ENCODE peak calls at places on chromosomes 7 and 10, in six cellular contexts. F is endothelial cell of umbilical vein, O is IMR-90, V is endodermal cell, R is HCT116, L is astrocyte. I is an unnamed sample. For H3K4me1, the result is how much of the 10 kb centered on the place peaks cover.

GRCh38 chr10:17022399-17022798 is 107.2 kb downstream of the CUBN start:
- DNase-seq in F (no peak), O (no peak), V (peak), R (no peak), L (no peak), I (no peak)

GRCh38 chr10:22927661-22928403 is at the start of gene ARMC3:
- DNase-seq in F (peak), O (no peak), V (peak), R (peak), L (peak), I (peak)

GRCh38 chr7:34190299-34190698 is 285.0 kb downstream of the BMPER start:
- DNase-seq in F (no peak), O (no peak), V (no peak), R (no peak), L (no peak), I (no peak)

GRCh38 chr7:82164813-82165212 is 278.8 kb downstream of the CACNA2D1 start:
- DNase-seq in F (peak), O (peak), V (no peak), R (no peak), L (peak), I (peak)

GRCh38 chr10:43264987-43265798 is 1.7 kb downstream of the RASGEF1A start:
- DNase-seq in F (no peak), O (no peak), V (no peak), R (no peak), L (no peak), I (no peak)

GRCh38 chr7:25988640-25989039 is 163.4 kb upstream of the NFE2L3 start:
- DNase-seq in F (no peak), O (no peak), V (no peak), R (no peak), L (no peak), I (no peak)

GRCh38 chr10:117552156-117552620 is 9.6 kb downstream of the EMX2 start:
- DNase-seq in F (no peak), O (no peak), V (peak), R (no peak), L (no peak), I (no peak)

GRCh38 chr10:24257588-24257987 is 48.6 kb downstream of the KIAA1217 start:
- DNase-seq in F (no peak), O (no peak), V (no peak), R (no peak), L (no peak), I (no peak)

GRCh38 chr7:134933460-134934068 is 52.7 kb upstream of the AGBL3 start:
- DNase-seq in F (no peak), O (no peak), V (no peak), R (no peak), L (no peak), I (no peak)

GRCh38 chr10:82982110-82982608 is 1107.2 kb downstream of the NRG3 start:
- DNase-seq in F (peak), O (peak), V (no peak), R (no peak), L (peak), I (peak)

GRCh38 chr7:45703373-45703821 is 129.2 kb downstream of the ADCY1 start:
- DNase-seq in F (no peak), O (no peak), V (peak), R (no peak), L (no peak), I (no peak)

GRCh38 chr10:125060038-125060437 is 100.3 kb downstream of the CTBP2 start:
- DNase-seq in F (peak), O (peak), V (no peak), R (no peak), L (peak), I (peak)
- H3K4me1 ChIP-seq in F (half or more), O (half or more), V (under half), R (under half), L (half or more), I (half or more)

DNA sequence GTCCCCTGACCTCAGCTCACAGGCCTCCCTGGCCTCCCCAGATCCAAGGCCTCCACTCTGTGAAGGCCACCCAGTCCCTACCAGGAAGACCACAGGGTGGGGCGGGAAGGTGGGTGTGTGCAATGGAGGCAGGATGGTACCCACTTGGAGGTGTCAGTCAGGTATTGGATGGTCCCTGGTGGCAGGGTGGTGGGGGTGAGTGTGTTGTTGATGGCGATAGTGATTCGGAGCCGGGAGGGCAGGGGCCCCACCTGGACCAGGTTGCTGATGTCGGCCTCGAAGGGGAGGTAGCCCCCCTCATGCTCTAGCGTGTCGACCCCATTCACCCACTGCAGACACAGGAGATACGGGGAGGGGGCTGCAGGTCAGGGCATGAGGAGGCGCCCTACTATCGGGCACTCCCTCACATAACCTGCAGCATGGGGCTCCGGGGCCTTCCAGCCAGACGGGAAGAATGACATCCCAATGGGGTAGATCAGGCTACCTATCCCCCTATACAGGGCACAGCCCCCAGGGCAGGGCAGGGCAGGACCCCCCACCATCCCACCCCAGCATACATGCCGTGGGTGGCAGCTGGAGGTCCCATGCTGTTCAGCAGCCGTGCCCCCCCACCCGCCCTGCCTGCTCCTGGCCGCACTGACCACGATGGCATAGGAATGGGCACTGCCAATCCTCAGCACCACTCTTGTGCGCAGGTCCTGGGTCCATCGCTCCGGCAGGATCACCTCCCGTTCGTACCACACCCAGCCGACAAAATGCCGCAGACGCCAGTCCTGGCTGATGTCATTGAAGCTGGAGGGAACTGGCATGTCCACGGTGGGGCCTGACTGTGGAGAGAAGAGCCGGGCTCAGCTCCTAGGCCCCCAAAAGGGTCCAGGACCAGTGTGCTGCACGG is 2.2 kb downstream of the GUSB start:
- DNase-seq in F (no peak), O (no peak), V (no peak), R (no peak), L (no peak), I (no peak)
- H3K9ac ChIP-seq in F (no peak), O (no peak), V (no peak), R (peak), L (no peak), I (no peak)

GRCh38 chr10:124648738-124649137 is 95.4 kb downstream of the FAM53B start:
- DNase-seq in F (peak), O (peak), V (no peak), R (no peak), L (peak), I (peak)

GRCh38 chr10:124649209-124649608 is 95.0 kb downstream of the FAM53B start:
- DNase-seq in F (no peak), O (no peak), V (no peak), R (no peak), L (no peak), I (no peak)

GRCh38 chr10:124651402-124651887 is 92.7 kb downstream of the FAM53B start:
- DNase-seq in F (no peak), O (no peak), V (no peak), R (no peak), L (no peak), I (no peak)

GRCh38 chr10:124650820-124651401 is 93.3 kb downstream of the FAM53B start:
- DNase-seq in F (no peak), O (no peak), V (no peak), R (no peak), L (peak), I (peak)

DNA sequence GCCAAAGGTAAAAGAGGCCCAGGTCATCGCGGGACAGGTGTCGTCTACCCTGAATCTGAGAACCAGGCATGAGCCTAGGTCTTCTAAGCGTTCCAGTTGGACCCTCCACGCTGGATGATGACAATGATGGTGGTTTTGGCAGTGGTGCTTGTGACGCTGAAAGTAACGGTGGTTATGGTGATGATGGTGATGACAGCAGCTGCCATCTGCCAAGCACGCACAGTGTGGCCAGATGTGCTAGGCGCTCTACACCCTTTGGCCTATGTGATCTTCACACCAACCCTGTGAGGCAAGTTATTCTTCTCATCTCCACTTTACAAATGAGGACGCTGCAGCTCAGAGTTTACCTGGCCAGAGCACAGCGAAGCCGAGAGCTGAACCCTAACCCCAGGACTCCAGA is 93.9 kb downstream of the FAM53B start:
- DNase-seq in F (no peak), O (no peak), V (no peak), R (no peak), L (no peak), I (no peak)
- H3K27ac ChIP-seq in F (no peak), O (no peak), V (no peak), R (no peak), L (no peak), I (no peak)

GRCh38 chr10:125107166-125107949 is 53.0 kb downstream of the CTBP2 start:
- DNase-seq in F (no peak), O (no peak), V (no peak), R (no peak), L (no peak), I (no peak)
- H3K4me1 ChIP-seq in F (under half), O (under half), V (under half), R (under half), L (under half), I (under half)

DNA sequence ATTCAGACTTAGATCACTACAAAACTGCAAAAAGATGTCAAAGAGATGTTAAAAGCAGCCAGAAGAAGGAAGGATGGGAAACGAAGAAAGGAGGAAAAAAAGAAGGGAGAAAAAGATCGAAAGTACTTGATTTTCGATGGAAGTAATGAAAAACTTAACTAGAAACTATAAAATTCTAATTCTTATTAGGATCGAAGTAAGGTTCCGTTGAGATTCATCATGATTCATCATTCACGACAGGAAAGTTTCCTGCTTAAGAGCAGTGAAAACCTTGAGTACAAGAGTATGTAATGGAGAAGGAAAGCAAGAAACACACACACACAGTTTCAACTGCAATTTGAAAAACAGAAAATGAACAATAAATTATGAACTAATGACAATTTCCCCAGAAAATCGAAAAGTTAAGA is 1.2 kb upstream of the ING3 start:
- DNase-seq in F (peak), O (no peak), V (no peak), R (no peak), L (no peak), I (no peak)
- H3K9ac ChIP-seq in F (peak), O (no peak), V (no peak), R (peak), L (no peak), I (no peak)

DNA sequence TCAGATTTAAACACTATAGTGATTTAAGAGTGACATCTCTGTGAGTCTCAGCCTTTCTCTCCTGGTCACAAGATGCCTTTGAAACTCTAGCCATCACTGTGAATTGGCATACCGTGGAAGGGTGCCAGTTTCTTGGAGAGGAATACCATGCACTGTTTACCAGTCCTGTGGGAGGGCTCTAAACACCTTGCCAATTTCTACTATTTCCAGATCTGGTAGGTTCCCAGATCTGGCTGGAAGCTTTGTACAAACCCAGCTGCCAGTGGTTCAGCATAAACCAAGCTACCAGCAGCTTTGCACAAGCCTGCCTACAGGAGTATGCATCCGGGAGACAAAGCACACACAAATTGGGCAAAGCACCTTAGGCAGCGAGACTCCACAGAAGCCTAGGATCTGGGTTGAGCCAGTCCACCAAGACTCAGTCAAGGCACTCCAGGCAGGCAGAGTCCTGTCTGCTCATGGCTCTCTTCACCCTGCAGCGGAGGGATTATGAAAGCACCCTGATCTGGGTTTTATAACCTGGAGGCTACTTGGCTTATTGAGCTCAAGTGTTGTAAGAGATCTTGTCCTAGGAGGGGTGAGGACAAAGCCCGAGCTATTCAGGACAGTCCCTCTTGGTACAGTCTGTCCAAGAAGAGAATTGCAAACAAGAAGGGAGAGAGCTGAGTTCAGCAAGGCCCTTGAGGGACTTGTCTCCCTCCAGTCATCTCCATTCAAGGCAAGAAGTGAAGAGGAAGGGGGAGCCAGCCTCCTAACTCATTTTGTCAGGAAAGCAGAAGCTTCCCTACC is 23.6 kb downstream of the MCM10 start:
- DNase-seq in F (no peak), O (no peak), V (no peak), R (no peak), L (no peak), I (no peak)
- H3K27ac ChIP-seq in F (no peak), O (no peak), V (no peak), R (no peak), L (no peak), I (no peak)

GRCh38 chr7:42991024-42991423 is 58.8 kb downstream of the MRPL32 start:
- DNase-seq in F (no peak), O (no peak), V (no peak), R (no peak), L (no peak), I (no peak)
- H3K4me1 ChIP-seq in F (under half), O (under half), V (under half), R (under half), L (under half), I (under half)

I was measured in fibroblast of lung.